ENCODE peak calls at places on chromosomes 3 and 15, in nine cellular contexts. C, O, G, R, B, Z, T, F and J are unnamed samples.

GRCh38 chr3:13894096-13894811 is 14.4 kb upstream of the WNT7A start:
- DNase-seq in C (no peak), O (no peak), G (no peak), R (no peak), B (no peak), Z (no peak), T (no peak), F (no peak), J (no peak)

GRCh38 chr15:29904731-29905417 is 82.6 kb upstream of the TJP1 start:
- DNase-seq in C (no peak), O (no peak), G (no peak), R (no peak), B (peak; percentile 37), Z (no peak), T (no peak), F (no peak), J (no peak)

GRCh38 chr3:176697284-176697889 is 499.9 kb downstream of the TBL1XR1 start:
- DNase-seq in C (no peak), O (no peak), G (no peak), R (no peak), B (no peak), Z (no peak), T (no peak), F (no peak), J (no peak)

GRCh38 chr3:134201201-134202130 is 49.2 kb downstream of the RYK start:
- DNase-seq in C (no peak), O (no peak), G (no peak), R (no peak), B (peak; percentile 88), Z (no peak), T (no peak), F (no peak), J (no peak)

GRCh38 chr3:70108072-70108471 is 108.5 kb downstream of the SAMMSON start:
- DNase-seq in C (peak; percentile 40), O (no peak), G (no peak), R (no peak), B (peak; percentile 24), Z (no peak), T (no peak), F (peak; percentile 54), J (no peak)

GRCh38 chr15:76512971-76513370 is 176.4 kb downstream of the ISL2 start:
- DNase-seq in C (no peak), O (no peak), G (no peak), R (no peak), B (no peak), Z (no peak), T (no peak), F (no peak), J (no peak)

GRCh38 chr3:31974454-31974853 is 6.6 kb downstream of the OSBPL10 start:
- DNase-seq in C (no peak), O (no peak), G (no peak), R (no peak), B (peak; percentile 95), Z (no peak), T (no peak), F (no peak), J (no peak)

GRCh38 chr15:62391565-62392262 is 226.6 kb upstream of the C2CD4B start:
- DNase-seq in C (peak; percentile 88), O (peak; percentile 84), G (no peak), R (peak; percentile 84), B (peak; percentile 64), Z (peak; percentile 2), T (peak; percentile 72), F (peak; percentile 53), J (peak; percentile 12)

GRCh38 chr3:24343084-24343783 is 151.4 kb downstream of the THRB start:
- DNase-seq in C (no peak), O (no peak), G (no peak), R (no peak), B (peak; percentile 85), Z (no peak), T (no peak), F (no peak), J (no peak)

GRCh38 chr3:10459954-10460754 is 45.2 kb downstream of the ATP2B2 start:
- DNase-seq in C (no peak), O (no peak), G (no peak), R (peak; percentile 63), B (peak; percentile 68), Z (peak; percentile 33), T (peak; percentile 37), F (no peak), J (peak; percentile 53)

GRCh38 chr15:57784081-57784488 is 77.6 kb downstream of the POLR2M start:
- DNase-seq in C (no peak), O (no peak), G (no peak), R (peak; percentile 69), B (no peak), Z (no peak), T (peak; percentile 21), F (no peak), J (no peak)

DNA sequence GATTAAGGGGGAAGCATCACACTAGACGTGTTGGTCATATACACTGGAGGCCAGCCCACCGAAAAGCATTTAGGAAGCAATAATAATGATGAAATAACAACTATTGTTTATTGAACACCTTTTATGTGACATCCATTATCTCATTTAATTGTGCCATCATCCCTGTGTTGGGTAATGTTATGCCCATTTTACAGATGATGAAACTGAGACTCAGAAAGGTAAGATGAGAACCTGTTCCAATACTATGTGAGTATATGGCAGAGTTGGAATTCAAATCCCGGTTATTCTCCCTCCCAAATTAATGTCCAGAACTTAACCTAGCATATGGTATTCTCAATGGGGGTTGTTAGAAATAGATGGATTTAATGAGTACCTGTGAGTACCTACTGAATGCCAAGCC is 99.2 kb downstream of the SMAD6 start:
- DNase-seq in C (no peak), O (no peak), G (no peak), R (no peak), B (no peak), Z (no peak), T (no peak), F (no peak), J (no peak)
- H3K27ac ChIP-seq in C (no peak overlapping the region), O (no peak overlapping the region), G (no peak overlapping the region), R (no peak overlapping the region), B (peak overlapping the region; percentile 95), Z (no peak overlapping the region), T (no peak overlapping the region), F (no peak overlapping the region), J (no peak overlapping the region)

DNA sequence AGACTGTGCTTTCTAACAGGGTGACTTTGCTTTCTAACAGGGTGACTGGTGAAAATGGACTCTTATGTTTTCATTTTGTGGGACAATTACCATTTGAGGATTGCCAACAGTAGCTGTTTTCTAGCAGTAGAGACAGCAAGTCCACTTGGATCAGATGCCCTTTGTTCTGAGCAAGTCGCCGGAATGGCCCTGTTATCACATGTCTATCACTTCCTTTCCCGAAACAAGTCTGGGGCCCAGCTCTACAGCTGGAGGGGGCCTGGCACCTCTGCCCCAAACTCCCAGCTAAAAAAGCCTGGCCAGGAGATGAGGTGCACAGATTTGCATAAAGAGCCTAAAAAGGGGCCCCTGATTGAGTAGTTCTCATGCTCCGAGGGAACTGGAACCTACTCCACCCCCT is 44.6 kb downstream of the THBS1 start:
- DNase-seq in C (no peak), O (no peak), G (no peak), R (no peak), B (no peak), Z (no peak), T (no peak), F (no peak), J (no peak)
- H3K4me1 ChIP-seq in C (no peaks in the 10 kb centered on the region), O (peaks cover 30% of the 10 kb centered on the region), G (peaks cover 7% of the 10 kb centered on the region), R (peaks cover 24% of the 10 kb centered on the region), B (peaks cover 29% of the 10 kb centered on the region), Z (peaks cover 82% of the 10 kb centered on the region), T (peaks cover 19% of the 10 kb centered on the region), F (peaks cover 51% of the 10 kb centered on the region), J (peaks cover 78% of the 10 kb centered on the region)

GRCh38 chr3:41267975-41268640 is 68.8 kb downstream of the CTNNB1 start:
- DNase-seq in C (no peak), O (no peak), G (no peak), R (no peak), B (peak; percentile 96), Z (no peak), T (no peak), F (no peak), J (no peak)
- H3K27ac ChIP-seq in C (no peak overlapping the region), O (no peak overlapping the region), G (no peak overlapping the region), R (no peak overlapping the region), B (no peak overlapping the region), Z (no peak overlapping the region), T (no peak overlapping the region), F (no peak overlapping the region), J (no peak overlapping the region)

DNA sequence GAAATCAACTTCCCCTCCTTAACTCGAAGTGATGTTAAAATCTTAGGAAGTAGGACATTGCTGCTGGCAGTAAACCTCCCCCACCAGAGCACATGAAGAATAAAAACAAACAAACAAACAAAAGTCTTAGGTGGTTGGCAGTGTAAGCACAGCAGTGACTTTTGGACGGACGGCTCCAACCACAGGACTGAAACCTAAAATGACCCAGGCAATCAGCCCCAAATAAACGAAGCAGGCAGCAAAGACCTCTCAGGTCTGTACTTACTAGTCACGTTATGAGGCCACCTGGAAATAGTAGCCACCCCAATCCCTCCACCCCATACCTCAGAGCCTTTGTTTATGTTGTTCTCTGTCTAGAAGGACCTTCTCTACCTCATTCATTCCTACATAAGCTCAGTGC is 33.5 kb upstream of the HES1 start:
- DNase-seq in C (no peak), O (no peak), G (no peak), R (no peak), B (no peak), Z (no peak), T (no peak), F (no peak), J (no peak)
- H3K4me1 ChIP-seq in C (peaks cover 27% of the 10 kb centered on the region), O (peaks cover 21% of the 10 kb centered on the region), G (no peaks in the 10 kb centered on the region), R (peaks cover 10% of the 10 kb centered on the region), B (no peaks in the 10 kb centered on the region), Z (no peaks in the 10 kb centered on the region), T (peaks cover 15% of the 10 kb centered on the region), F (no peaks in the 10 kb centered on the region), J (peaks cover 11% of the 10 kb centered on the region)

GRCh38 chr3:128545120-128545752 is 52.2 kb upstream of the GATA2 start:
- DNase-seq in C (no peak), O (no peak), G (no peak), R (no peak), B (no peak), Z (no peak), T (no peak), F (no peak), J (no peak)

GRCh38 chr3:128547368-128547987 is 54.5 kb upstream of the GATA2 start:
- DNase-seq in C (no peak), O (no peak), G (no peak), R (no peak), B (peak; percentile 15), Z (no peak), T (no peak), F (no peak), J (no peak)

GRCh38 chr3:128548011-128548410 is 55.0 kb upstream of the GATA2 start:
- DNase-seq in C (no peak), O (no peak), G (no peak), R (no peak), B (no peak), Z (no peak), T (no peak), F (no peak), J (no peak)

GRCh38 chr3:128548426-128549282 is 55.7 kb upstream of the GATA2 start:
- DNase-seq in C (no peak), O (no peak), G (no peak), R (peak; percentile 64), B (peak; percentile 30), Z (no peak), T (no peak), F (no peak), J (no peak)

DNA sequence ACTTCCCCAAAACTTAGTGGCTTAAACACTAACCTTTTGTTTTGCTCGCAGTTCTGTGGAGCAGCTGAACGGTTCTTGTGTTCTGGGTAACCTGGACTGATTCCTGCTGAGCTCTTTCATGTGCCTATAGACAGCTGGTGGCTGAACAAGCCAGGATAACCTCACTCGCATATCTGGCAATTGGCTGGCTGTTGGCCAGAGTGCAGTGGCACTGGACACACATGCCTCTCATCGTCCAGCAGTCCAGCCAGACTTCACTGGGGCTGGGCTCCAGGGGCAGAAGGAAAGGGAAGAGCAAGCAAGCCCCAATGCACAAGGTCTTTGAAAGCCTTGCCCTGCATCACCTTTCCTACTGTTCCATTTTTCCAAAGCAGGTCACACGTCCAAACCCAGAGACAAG is 53.6 kb upstream of the GATA2 start:
- DNase-seq in C (no peak), O (no peak), G (no peak), R (no peak), B (no peak), Z (no peak), T (no peak), F (no peak), J (no peak)
- H3K27ac ChIP-seq in C (no peak overlapping the region), O (no peak overlapping the region), G (no peak overlapping the region), R (no peak overlapping the region), B (no peak overlapping the region), Z (peak overlapping the region; percentile 24), T (no peak overlapping the region), F (no peak overlapping the region), J (no peak overlapping the region)